ENCODE peak calls at places on chromosomes 6 and 20, in four cellular contexts. Y is fibroblast of mammary gland, V is PC-3, C is dorsolateral prefrontal cortex. Q is an unnamed sample.

GRCh38 chr6:20868397-20869185 is 334.3 kb downstream of the CDKAL1 start:
- DNase-seq in Y (no peak), V (no peak), C (no peak), Q (no peak)

GRCh38 chr6:131027326-131027725 is 35.7 kb downstream of the EPB41L2 start:
- DNase-seq in Y (no peak), V (no peak), C (no peak), Q (no peak)

GRCh38 chr6:43716099-43716498 is 28.5 kb upstream of the MRPS18A start:
- DNase-seq in Y (no peak), V (no peak), C (peak), Q (peak)

GRCh38 chr20:10216146-10216741 is 2.4 kb upstream of the SNAP25 start:
- DNase-seq in Y (peak), V (no peak), C (no peak), Q (peak)

GRCh38 chr20:60206259-60206658 is 248.0 kb downstream of the CDH26 start:
- DNase-seq in Y (peak), V (peak), C (no peak), Q (peak)

GRCh38 chr6:110653381-110653780 is 161.9 kb downstream of the CDK19 start:
- DNase-seq in Y (no peak), V (no peak), C (no peak), Q (no peak)

GRCh38 chr20:18628330-18628941 is 40.6 kb downstream of the DTD1 start:
- DNase-seq in Y (no peak), V (peak), C (no peak), Q (no peak)

GRCh38 chr20:38290829-38291581 is 13.0 kb upstream of the BPI start:
- DNase-seq in Y (peak), V (peak), C (no peak), Q (peak)

GRCh38 chr20:46764068-46764467 is 54.6 kb downstream of the SLC2A10 start:
- DNase-seq in Y (no peak), V (no peak), C (no peak), Q (no peak)

GRCh38 chr6:15132854-15133670 is 112.8 kb upstream of the JARID2 start:
- DNase-seq in Y (peak), V (peak), C (no peak), Q (peak)

GRCh38 chr20:20255104-20255503 is 112.8 kb upstream of the INSM1 start:
- DNase-seq in Y (no peak), V (no peak), C (no peak), Q (no peak)

GRCh38 chr6:106253731-106254130 is 71.8 kb downstream of the ATG5 start:
- DNase-seq in Y (peak), V (peak), C (no peak), Q (peak)

GRCh38 chr6:14211596-14211961 is 94.0 kb downstream of the CD83 start:
- DNase-seq in Y (peak), V (peak), C (peak), Q (peak)

GRCh38 chr6:24140572-24140971 is 14.6 kb downstream of the NRSN1 start:
- DNase-seq in Y (no peak), V (no peak), C (peak), Q (no peak)

GRCh38 chr6:125314019-125314581 is 12.3 kb upstream of the HDDC2 start:
- DNase-seq in Y (peak), V (peak), C (peak), Q (peak)

GRCh38 chr6:149325648-149326236 is 8.2 kb downstream of the TAB2 start:
- DNase-seq in Y (no peak), V (no peak), C (no peak), Q (no peak)

GRCh38 chr6:87756858-87757257 is 54.8 kb upstream of the AKIRIN2 start:
- DNase-seq in Y (peak), V (peak), C (no peak), Q (peak)

GRCh38 chr20:49700411-49701185 is 13.1 kb downstream of the B4GALT5 start:
- DNase-seq in Y (peak), V (peak), C (no peak), Q (peak)

GRCh38 chr20:46031701-46032254 is 2.8 kb downstream of the SLC12A5 start:
- DNase-seq in Y (no peak), V (peak), C (peak), Q (no peak)

GRCh38 chr20:16518068-16518783 is 55.0 kb downstream of the KIF16B start:
- DNase-seq in Y (peak), V (peak), C (no peak), Q (peak)

GRCh38 chr20:37864275-37864674 is 38.7 kb upstream of the VSTM2L start:
- DNase-seq in Y (peak), V (no peak), C (no peak), Q (no peak)

GRCh38 chr6:127464881-127465459 is 5.8 kb upstream of the KIAA0408 start:
- DNase-seq in Y (peak), V (peak), C (peak), Q (peak)

GRCh38 chr20:38805502-38805957 is at the start of gene PPP1R16B:
- DNase-seq in Y (no peak), V (no peak), C (peak), Q (no peak)

GRCh38 chr6:48249071-48249470 is 138.1 kb upstream of the PTCHD4 start:
- DNase-seq in Y (no peak), V (no peak), C (no peak), Q (no peak)

GRCh38 chr20:17786221-17786718 is 86.5 kb downstream of the BANF2 start:
- DNase-seq in Y (peak), V (no peak), C (no peak), Q (peak)

GRCh38 chr6:40295251-40295949 is 291.8 kb downstream of the LRFN2 start:
- DNase-seq in Y (peak), V (no peak), C (no peak), Q (no peak)

GRCh38 chr20:4674672-4675071 is 47.0 kb upstream of the PRND start:
- DNase-seq in Y (no peak), V (no peak), C (no peak), Q (no peak)

GRCh38 chr6:125511809-125512341 is 210.1 kb upstream of the HDDC2 start:
- DNase-seq in Y (peak), V (peak), C (no peak), Q (peak)

GRCh38 chr6:42407379-42407778 is 44.3 kb downstream of the TRERF1 start:
- DNase-seq in Y (peak), V (peak), C (no peak), Q (peak)

DNA sequence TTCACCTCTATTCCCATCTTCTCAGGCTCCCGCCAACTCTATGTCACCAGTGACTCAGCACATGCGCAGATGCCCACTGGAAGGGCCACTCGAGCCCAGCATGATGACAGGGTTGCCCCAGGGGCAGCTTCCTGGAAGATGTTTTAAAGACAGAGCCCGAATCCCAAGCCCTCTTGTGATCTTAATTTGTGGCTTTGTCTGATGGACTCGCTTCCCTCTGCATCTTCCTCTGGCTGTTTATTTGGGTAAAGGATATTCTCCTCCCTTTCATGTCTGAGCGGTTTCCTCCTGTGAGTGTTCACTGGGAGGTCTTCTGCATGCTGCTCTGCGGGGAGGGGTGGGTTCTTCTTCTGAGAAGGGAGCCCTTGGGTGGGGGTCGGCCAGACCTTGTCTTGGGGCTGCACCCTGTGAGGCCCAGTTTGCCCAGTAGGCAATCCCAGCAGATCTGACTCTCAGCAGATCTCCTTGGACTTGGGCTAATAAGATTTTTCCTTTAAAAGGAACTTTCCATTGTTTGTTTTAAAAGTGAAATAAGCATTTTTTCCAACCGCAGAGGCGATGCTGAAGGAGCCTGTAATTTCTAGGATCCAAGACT is 401.0 kb downstream of the CDC5L start:
- DNase-seq in Y (no peak), V (no peak), C (no peak), Q (no peak)
- H3K4me3 ChIP-seq in Y (no peak), V (no peak), C (no peak), Q (no peak)

GRCh38 chr6:93727447-93727846 is 308.1 kb upstream of the EPHA7 start:
- DNase-seq in Y (peak), V (peak), C (no peak), Q (peak)

DNA sequence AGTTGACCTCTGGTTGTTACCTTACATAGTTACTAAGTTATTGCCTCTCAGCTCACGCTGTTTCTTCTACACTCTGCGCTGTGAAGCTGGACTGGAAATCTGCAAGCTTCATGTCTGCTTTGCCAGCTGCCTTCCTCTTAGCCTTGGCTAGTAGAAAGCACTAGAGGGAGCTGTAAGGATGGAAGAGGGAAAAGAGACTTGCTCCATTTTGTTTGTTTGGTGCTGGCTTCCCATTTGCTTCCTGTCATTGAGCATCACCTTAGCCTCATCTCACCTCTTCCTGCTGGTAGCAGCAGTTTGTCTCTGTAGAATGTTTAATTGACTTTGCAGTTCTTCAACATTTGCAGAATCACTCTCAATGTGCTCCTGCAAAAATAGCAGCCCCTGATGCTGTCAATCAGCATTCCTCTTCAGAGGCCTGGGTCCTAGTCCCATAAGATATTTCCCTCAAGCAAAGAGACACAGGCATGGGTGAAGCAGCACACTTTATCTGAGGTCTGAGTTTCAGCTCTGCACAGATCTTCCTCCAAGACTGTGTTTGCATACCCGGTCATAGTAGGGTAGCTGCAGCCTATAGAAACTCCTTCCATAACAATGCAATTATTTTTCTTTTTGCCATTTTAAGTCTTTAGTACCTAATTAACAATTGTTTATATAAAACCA is 302.2 kb upstream of the EPHA7 start:
- DNase-seq in Y (peak), V (peak), C (no peak), Q (peak)
- TF ChIP-seq CTCF in Y (peak), V (peak), C (peak), Q (peak)

GRCh38 chr20:57397004-57397692 is 6.0 kb downstream of the RBM38 start:
- DNase-seq in Y (no peak), V (no peak), C (no peak), Q (no peak)
- H3K4me3 ChIP-seq in Y (no peak), V (no peak), C (no peak), Q (no peak)

DNA sequence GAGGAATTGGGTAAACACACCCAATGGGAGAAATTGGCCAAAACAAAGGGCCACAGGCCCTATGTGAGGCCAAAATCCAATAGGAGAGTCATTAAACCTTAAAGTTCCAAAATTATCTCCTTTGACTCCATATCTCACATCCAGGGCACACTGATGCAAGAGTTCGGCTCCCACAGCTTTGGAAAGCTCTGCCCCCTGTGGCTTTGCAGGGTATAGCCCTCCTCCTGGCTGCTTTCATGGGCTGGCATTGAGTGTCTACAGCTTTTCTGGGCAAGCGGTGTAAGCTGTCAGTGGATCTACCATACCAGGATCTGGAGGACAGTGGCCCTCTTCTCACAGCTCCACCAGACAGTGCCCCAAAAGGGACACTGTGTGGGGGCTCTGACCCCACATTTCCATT is 160.5 kb downstream of the ADGRG6 start:
- DNase-seq in Y (no peak), V (no peak), C (no peak), Q (no peak)
- TF ChIP-seq CTCF in Y (peak), V (peak), C (no peak), Q (peak)